ENCODE peak calls at places on chromosome 17, in ten cellular contexts. M, P, F, D, O, G, L, V, S and B are unnamed samples.

GRCh38 chr17:18105027-18105426 is 3.5 kb upstream of the MYO15A start:
- DNase-seq in M (no peak), P (no peak), F (no peak), D (no peak), O (no peak), G (no peak), L (no peak), V (no peak), S (no peak), B (no peak)

GRCh38 chr17:7650509-7651096 is at the start of gene ATP1B2:
- DNase-seq in M (peak; percentile 60), P (peak; percentile 50), F (no peak), D (peak; percentile 9), O (no peak), G (peak; percentile 59), L (peak; percentile 60), V (no peak), S (no peak), B (peak; percentile 64)

GRCh38 chr17:18959071-18959844 is 7.3 kb downstream of the SLC5A10 start:
- DNase-seq in M (no peak), P (no peak), F (no peak), D (no peak), O (no peak), G (no peak), L (no peak), V (no peak), S (no peak), B (no peak)

GRCh38 chr17:7330099-7331015 is 1.2 kb upstream of the NEURL4 start:
- DNase-seq in M (peak; percentile 80), P (peak; percentile 75), F (peak; percentile 86), D (peak; percentile 16), O (no peak), G (peak; percentile 79), L (peak; percentile 86), V (no peak), S (no peak), B (peak; percentile 75)

GRCh38 chr17:14297161-14297851 is 3.6 kb upstream of the HS3ST3B1 start:
- DNase-seq in M (peak; percentile 40), P (no peak), F (no peak), D (peak; percentile 23), O (no peak), G (no peak), L (peak; percentile 14), V (no peak), S (no peak), B (no peak)

GRCh38 chr17:72846399-72846798 is 246.1 kb downstream of the SLC39A11 start:
- DNase-seq in M (no peak), P (no peak), F (no peak), D (no peak), O (no peak), G (no peak), L (no peak), V (no peak), S (no peak), B (no peak)

GRCh38 chr17:69763503-69763902 is 311.5 kb upstream of the KCNJ16 start:
- DNase-seq in M (no peak), P (no peak), F (peak; percentile 71), D (no peak), O (no peak), G (no peak), L (no peak), V (no peak), S (no peak), B (no peak)

GRCh38 chr17:77214743-77215142 is 74.0 kb downstream of the SEC14L1 start:
- DNase-seq in M (peak; percentile 63), P (no peak), F (no peak), D (no peak), O (no peak), G (no peak), L (no peak), V (no peak), S (no peak), B (no peak)

GRCh38 chr17:69967910-69968411 is 107.1 kb upstream of the KCNJ16 start:
- DNase-seq in M (peak; percentile 85), P (no peak), F (peak; percentile 54), D (no peak), O (no peak), G (no peak), L (no peak), V (no peak), S (peak; percentile 80), B (no peak)

GRCh38 chr17:28916302-28916934 is 13.5 kb upstream of the DHRS13 start:
- DNase-seq in M (peak; percentile 78), P (no peak), F (no peak), D (peak; percentile 22), O (no peak), G (peak; percentile 51), L (peak; percentile 22), V (no peak), S (no peak), B (no peak)

GRCh38 chr17:65683428-65683827 is 122.0 kb upstream of the AXIN2 start:
- DNase-seq in M (no peak), P (no peak), F (no peak), D (no peak), O (no peak), G (no peak), L (no peak), V (no peak), S (no peak), B (no peak)

GRCh38 chr17:15398291-15398690 is 56.9 kb upstream of the TEKT3 start:
- DNase-seq in M (peak; percentile 76), P (no peak), F (peak; percentile 56), D (no peak), O (no peak), G (no peak), L (no peak), V (no peak), S (no peak), B (no peak)

GRCh38 chr17:19003966-19004600 is 481 bp downstream of the FAM83G start:
- DNase-seq in M (peak; percentile 38), P (peak; percentile 40), F (no peak), D (no peak), O (no peak), G (no peak), L (no peak), V (no peak), S (no peak), B (peak; percentile 48)

GRCh38 chr17:67467500-67468481 is 90.7 kb downstream of the PITPNC1 start:
- DNase-seq in M (no peak), P (no peak), F (no peak), D (no peak), O (no peak), G (no peak), L (no peak), V (no peak), S (no peak), B (no peak)

GRCh38 chr17:48053758-48054237 is 5.6 kb downstream of the NFE2L1 start:
- DNase-seq in M (no peak), P (no peak), F (no peak), D (no peak), O (no peak), G (no peak), L (no peak), V (no peak), S (no peak), B (no peak)

GRCh38 chr17:36599546-36600250 is 1.7 kb upstream of the MRM1 start:
- DNase-seq in M (no peak), P (no peak), F (no peak), D (no peak), O (no peak), G (no peak), L (no peak), V (no peak), S (no peak), B (no peak)

GRCh38 chr17:78133971-78134898 is 3.7 kb downstream of the TMC8 start:
- DNase-seq in M (peak; percentile 80), P (no peak), F (no peak), D (peak; percentile 62), O (no peak), G (no peak), L (peak; percentile 1), V (no peak), S (no peak), B (peak; percentile 91)

GRCh38 chr17:34654276-34654675 is 74.9 kb downstream of the TMEM132E start:
- DNase-seq in M (no peak), P (no peak), F (no peak), D (no peak), O (no peak), G (no peak), L (no peak), V (no peak), S (no peak), B (no peak)

GRCh38 chr17:77092025-77092424 is 48.7 kb upstream of the SEC14L1 start:
- DNase-seq in M (no peak), P (no peak), F (no peak), D (no peak), O (no peak), G (no peak), L (no peak), V (no peak), S (no peak), B (no peak)

GRCh38 chr17:13030459-13031305 is 12.9 kb upstream of the ELAC2 start:
- DNase-seq in M (peak; percentile 56), P (peak; percentile 23), F (peak; percentile 66), D (peak; percentile 15), O (peak; percentile 48), G (peak; percentile 38), L (peak; percentile 83), V (peak; percentile 25), S (peak; percentile 13), B (peak; percentile 24)

GRCh38 chr17:59643159-59643857 is 23.6 kb downstream of the CLTC start:
- DNase-seq in M (no peak), P (no peak), F (no peak), D (no peak), O (no peak), G (no peak), L (no peak), V (no peak), S (no peak), B (no peak)

GRCh38 chr17:43952351-43952723 is 1.4 kb downstream of the PYY start:
- DNase-seq in M (no peak), P (no peak), F (no peak), D (no peak), O (no peak), G (no peak), L (no peak), V (no peak), S (no peak), B (no peak)